ENCODE peak calls at places on chromosome 10, in seven cellular contexts. X is BE2C, F is astrocyte, N is foreskin fibroblast, C is natural killer cell, K is astrocyte of the spinal cord, D is transverse colon. P is an unnamed sample.
A peak's percentile ranks its signal among the peaks of the same experiment; 100 is the strongest.

GRCh38 chr10:13651969-13652720 is 65.4 kb downstream of the PRPF18 start:
- DNase-seq in K (no peak), C (no peak), X (no peak), N (no peak), D (no peak), F (no peak), P (no peak)

GRCh38 chr10:86945361-86946214 is 11.8 kb downstream of the MMRN2 start:
- DNase-seq in D (no peak), K (peak; percentile 30), X (no peak), F (no peak), C (no peak), N (peak; percentile 43), P (peak; percentile 78)

GRCh38 chr10:86851329-86852207 is 95.1 kb downstream of the BMPR1A start:
- DNase-seq in N (peak; percentile 91), C (no peak), K (peak; percentile 46), X (no peak), D (no peak), F (peak; percentile 62), P (no peak)

GRCh38 chr10:23439920-23440875 is 1.3 kb downstream of the OTUD1 start:
- DNase-seq in K (peak; percentile 17), C (peak; percentile 44), D (peak; percentile 35), N (peak; percentile 24), F (peak; percentile 16), X (no peak), P (no peak)

GRCh38 chr10:103147645-103148044 is 45.4 kb downstream of the NT5C2 start:
- DNase-seq in K (no peak), N (no peak), D (no peak), F (no peak), C (no peak), X (no peak), P (no peak)

GRCh38 chr10:21315321-21316220 is 209.9 kb downstream of the SKIDA1 start:
- DNase-seq in N (peak; percentile 95), F (peak; percentile 90), C (no peak), K (peak; percentile 86), X (peak; percentile 29), D (no peak), P (no peak)

GRCh38 chr10:72567421-72567820 is 58.5 kb downstream of the MICU1 start:
- DNase-seq in C (no peak), F (peak; percentile 45), X (no peak), N (peak; percentile 50), D (no peak), K (peak; percentile 43), P (no peak)

GRCh38 chr10:129772472-129773358 is 191.4 kb downstream of the EBF3 start:
- DNase-seq in C (peak; percentile 10), D (no peak), F (no peak), X (no peak), K (no peak), N (no peak), P (peak; percentile 63)

GRCh38 chr10:132294561-132295320 is 13.0 kb downstream of the STK32C start:
- DNase-seq in F (no peak), X (no peak), K (no peak), C (no peak), N (no peak), D (no peak), P (peak; percentile 70)

GRCh38 chr10:124384591-124385190 is 34.0 kb downstream of the OAT start:
- DNase-seq in D (no peak), K (no peak), C (no peak), N (no peak), F (no peak), X (no peak), P (no peak)

GRCh38 chr10:70578371-70578947 is 24.1 kb downstream of the PRF1 start:
- DNase-seq in X (no peak), C (peak; percentile 35), N (no peak), K (peak; percentile 98), F (peak; percentile 99), D (peak; percentile 53), P (no peak)

GRCh38 chr10:93462881-93463280 is 19.3 kb downstream of the MYOF start:
- DNase-seq in K (peak; percentile 79), F (peak; percentile 70), N (peak; percentile 89), X (no peak), C (no peak), D (no peak), P (no peak)

GRCh38 chr10:93468532-93469213 is 13.5 kb downstream of the MYOF start:
- DNase-seq in X (no peak), F (peak; percentile 94), C (no peak), D (no peak), K (peak; percentile 94), N (peak; percentile 94), P (no peak)

GRCh38 chr10:93464826-93465388 is 17.2 kb downstream of the MYOF start:
- DNase-seq in D (no peak), K (no peak), X (no peak), F (no peak), C (no peak), N (no peak), P (no peak)

GRCh38 chr10:93463723-93464511 is 18.2 kb downstream of the MYOF start:
- DNase-seq in K (peak; percentile 68), F (peak; percentile 69), N (peak; percentile 73), X (no peak), D (peak; percentile 37), C (no peak), P (no peak)

DNA sequence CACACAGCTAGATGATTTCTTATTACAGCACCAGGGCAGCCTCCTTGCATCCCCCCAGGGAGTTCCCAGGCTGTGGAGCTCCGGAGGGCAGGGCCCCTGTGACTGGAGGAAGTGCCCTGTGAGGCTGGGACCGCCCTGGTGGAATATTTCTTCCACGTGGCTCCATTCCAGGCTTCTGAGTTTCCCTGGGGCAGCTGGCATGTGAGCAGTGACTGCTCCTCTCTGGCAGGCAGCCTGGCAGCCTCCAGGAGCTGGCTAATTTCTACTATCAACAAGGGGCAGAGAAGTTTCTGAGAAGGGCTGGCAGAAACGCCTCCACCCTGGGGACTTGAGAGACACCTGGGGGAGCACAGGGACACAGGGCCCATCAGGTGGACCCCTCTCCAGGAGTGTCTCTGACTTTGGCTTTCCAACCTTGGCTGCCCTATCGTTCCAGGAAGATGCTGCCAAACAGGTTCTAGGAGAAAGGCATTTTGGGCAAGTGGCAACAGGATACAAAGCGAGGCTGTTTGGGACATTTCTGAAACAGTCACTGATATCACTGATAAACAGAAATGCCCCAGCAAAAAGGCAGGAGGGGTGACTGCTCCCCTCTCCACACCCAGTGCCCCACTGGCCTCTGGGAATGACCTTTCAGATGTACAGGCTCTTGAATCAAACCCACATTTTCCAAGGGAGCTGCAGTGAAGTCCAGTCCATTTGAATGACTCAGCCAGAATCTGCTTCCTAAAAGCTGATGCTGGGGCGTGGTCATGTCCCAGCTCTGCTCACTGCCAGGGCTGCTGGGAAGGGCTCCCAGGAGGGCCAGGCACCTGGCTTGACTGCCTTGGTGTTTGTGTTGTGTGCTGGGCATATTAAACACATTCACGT is 16.1 kb downstream of the MYOF start:
- DNase-seq in D (peak; percentile 87), C (no peak), N (peak; percentile 99), K (peak; percentile 93), F (peak; percentile 92), X (peak; percentile 49), P (peak; percentile 96)
- TF ChIP-seq CTCF in D (no peak), C (no peak), N (no peak), K (no peak), F (no peak), X (no peak), P (no peak)

GRCh38 chr10:100779329-100779728 is 33.9 kb downstream of the PAX2 start:
- DNase-seq in N (no peak), C (no peak), F (no peak), D (no peak), X (no peak), K (no peak), P (peak; percentile 57)

GRCh38 chr10:100784126-100784525 is 38.7 kb downstream of the PAX2 start:
- DNase-seq in C (no peak), K (no peak), N (no peak), D (no peak), X (no peak), F (no peak), P (no peak)

GRCh38 chr10:100781145-100781665 is 35.8 kb downstream of the PAX2 start:
- DNase-seq in X (no peak), C (no peak), D (no peak), N (no peak), K (no peak), F (no peak), P (peak; percentile 65)

GRCh38 chr10:100780324-100780723 is 34.9 kb downstream of the PAX2 start:
- DNase-seq in C (no peak), F (no peak), X (no peak), N (no peak), D (no peak), K (no peak), P (peak; percentile 18)

DNA sequence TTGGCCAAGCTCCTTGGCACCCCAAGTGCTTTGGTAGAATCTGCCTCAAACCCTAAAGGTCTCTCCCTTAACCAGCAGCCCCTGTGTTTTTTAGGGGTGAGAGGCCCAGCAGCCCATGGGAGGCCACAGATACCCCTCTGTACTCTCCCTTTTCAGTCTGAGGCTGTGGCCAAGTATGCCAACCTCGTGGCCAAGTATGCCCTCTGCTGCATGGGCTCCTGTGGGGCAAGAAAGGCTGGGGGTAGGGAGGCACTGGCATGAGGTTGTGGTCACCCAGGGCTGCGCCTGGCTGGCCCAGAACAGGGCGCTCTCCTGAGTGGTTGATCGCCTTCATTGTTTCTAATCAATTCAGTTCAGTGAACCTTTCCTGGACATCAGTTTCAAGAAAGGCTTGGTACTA is 37.5 kb downstream of the PAX2 start:
- DNase-seq in N (no peak), X (no peak), C (no peak), K (no peak), D (no peak), F (no peak), P (peak; percentile 53)
- TF ChIP-seq CTCF in N (no peak), X (no peak), C (no peak), K (no peak), D (no peak), F (no peak), P (no peak)

DNA sequence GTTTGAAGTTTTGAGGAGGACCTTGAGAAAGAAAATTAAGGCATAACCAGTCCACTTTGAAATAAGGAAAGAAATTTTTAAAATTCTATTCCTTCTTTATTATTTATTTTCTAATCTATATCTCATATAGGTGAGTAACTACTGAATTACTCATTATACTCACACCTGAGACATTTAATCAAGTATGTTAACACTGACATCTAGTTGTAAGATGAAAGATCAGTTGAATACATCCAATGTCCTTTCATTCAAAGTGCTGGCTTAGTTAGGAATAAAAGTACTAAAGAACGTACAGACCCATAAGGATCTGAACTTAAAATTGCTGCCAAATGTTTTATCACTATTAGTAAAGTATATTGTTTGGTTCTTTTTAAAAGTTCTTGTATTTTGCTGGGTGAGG is 23.5 kb downstream of the TRDMT1 start:
- DNase-seq in K (no peak), D (no peak), F (no peak), C (no peak), N (no peak), X (no peak), P (no peak)
- TF ChIP-seq CTCF in K (no peak), D (no peak), F (no peak), C (no peak), N (no peak), X (no peak), P (peak; percentile 13)

DNA sequence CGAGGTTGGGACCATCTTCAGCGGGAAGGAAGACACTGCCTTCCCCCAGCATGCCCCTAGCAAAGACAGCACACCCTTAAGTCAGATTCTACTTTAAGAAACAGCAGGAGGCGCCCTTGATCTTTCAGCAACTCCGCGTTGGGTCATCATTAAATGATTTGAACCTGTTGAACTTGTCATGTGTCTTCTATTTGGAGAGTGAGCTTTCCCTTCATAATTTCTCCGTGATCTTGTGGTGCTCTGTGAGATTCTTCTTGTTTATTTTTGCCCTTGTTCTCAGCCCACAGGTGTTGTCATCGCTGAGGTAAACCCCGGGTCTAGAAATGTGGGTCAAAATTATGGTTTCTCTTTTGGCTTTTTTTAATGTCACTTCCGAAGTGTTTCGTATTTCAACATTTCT is 49.5 kb upstream of the PITRM1 start:
- DNase-seq in K (peak; percentile 57), X (no peak), C (no peak), F (peak; percentile 26), D (no peak), N (no peak), P (no peak)
- TF ChIP-seq CTCF in K (peak; percentile 22), X (peak; percentile 34), C (no peak), F (no peak), D (no peak), N (no peak), P (peak; percentile 67)

P was measured in chondrocyte.